ENCODE peak calls at places on chromosomes 13 and 19, in five cellular contexts. A is IMR-90, E is colonic mucosa, I is neural crest cell, H is adrenal gland. U is an unnamed sample.
A peak's percentile ranks its signal among the peaks of the same experiment; 100 is the strongest.

GRCh38 chr13:43464578-43465264 is 322.1 kb downstream of the ENOX1 start:
- DNase-seq in A (no peak), E (no peak), I (no peak), H (no peak), U (no peak)

GRCh38 chr13:38346764-38347163 is 2.9 kb upstream of the UFM1 start:
- DNase-seq in A (no peak), E (no peak), I (no peak), H (no peak), U (no peak)

GRCh38 chr13:30551194-30551593 is 66.5 kb upstream of the USPL1 start:
- DNase-seq in A (peak; percentile 43), E (no peak), I (no peak), H (peak; percentile 10), U (no peak)

GRCh38 chr13:107211073-107211472 is 643.1 kb upstream of the ARGLU1 start:
- DNase-seq in A (peak; percentile 97), E (peak; percentile 80), I (peak; percentile 79), H (peak; percentile 78), U (peak; percentile 85)

GRCh38 chr13:105462981-105463380 is 1072.5 kb downstream of the EFNB2 start:
- DNase-seq in A (peak; percentile 62), E (no peak), I (no peak), H (no peak), U (no peak)

GRCh38 chr19:41616785-41617621 is 9.9 kb downstream of the CEACAM4 start:
- DNase-seq in A (peak; percentile 10), E (no peak), I (no peak), H (no peak), U (no peak)

GRCh38 chr19:52007436-52007804 is 591 bp downstream of the ZNF615 start:
- DNase-seq in A (no peak), E (no peak), I (peak; percentile 3), H (no peak), U (peak; percentile 12)

GRCh38 chr19:18921593-18921992 is 2.1 kb downstream of the DDX49 start:
- DNase-seq in A (no peak), E (no peak), I (no peak), H (no peak), U (no peak)

GRCh38 chr13:98532254-98532653 is 44.7 kb downstream of the STK24 start:
- DNase-seq in A (no peak), E (no peak), I (no peak), H (no peak), U (no peak)

GRCh38 chr13:36818483-36819063 is 449 bp upstream of the RFXAP start:
- DNase-seq in A (no peak), E (no peak), I (no peak), H (no peak), U (no peak)

GRCh38 chr13:36817996-36818395 is 1.0 kb upstream of the RFXAP start:
- DNase-seq in A (no peak), E (no peak), I (no peak), H (no peak), U (no peak)

GRCh38 chr13:36813226-36813625 is 5.8 kb upstream of the RFXAP start:
- DNase-seq in A (no peak), E (no peak), I (no peak), H (no peak), U (no peak)

GRCh38 chr13:36814465-36814864 is 4.6 kb upstream of the RFXAP start:
- DNase-seq in A (no peak), E (peak; percentile 27), I (no peak), H (peak; percentile 13), U (no peak)

GRCh38 chr13:36815069-36815468 is 4.0 kb upstream of the RFXAP start:
- DNase-seq in A (no peak), E (no peak), I (no peak), H (no peak), U (peak; percentile 26)
- TF ChIP-seq CTCF in A (peak; percentile 29), E (peak; percentile 12), I (peak; percentile 51), H (no peak), U (peak; percentile 63)

DNA sequence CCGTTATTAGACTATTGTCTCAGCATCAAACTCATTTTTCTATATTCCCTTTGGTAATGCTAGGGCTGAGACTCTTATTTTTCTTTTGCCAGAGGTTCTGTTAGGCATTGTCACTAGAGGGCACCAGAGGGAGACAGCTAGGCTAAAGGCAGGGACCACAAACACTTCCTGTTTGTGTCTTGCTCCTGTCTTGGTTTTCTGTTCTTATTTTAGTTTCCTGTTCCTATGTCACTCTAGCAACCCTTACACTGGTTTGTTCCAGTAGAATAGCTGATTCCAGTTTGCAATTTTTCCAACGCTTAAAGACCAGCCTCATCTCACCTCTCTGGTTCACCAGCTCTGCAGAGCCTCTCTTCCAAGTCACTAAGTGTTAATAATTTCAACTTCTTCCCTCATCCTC is 772.0 kb downstream of the DIAPH3 start:
- DNase-seq in A (peak; percentile 74), E (peak; percentile 67), I (peak; percentile 58), H (peak; percentile 73), U (peak; percentile 73)
- TF ChIP-seq CTCF in A (peak; percentile 87), E (peak; percentile 72), I (peak; percentile 85), H (peak; percentile 69), U (peak; percentile 97)

DNA sequence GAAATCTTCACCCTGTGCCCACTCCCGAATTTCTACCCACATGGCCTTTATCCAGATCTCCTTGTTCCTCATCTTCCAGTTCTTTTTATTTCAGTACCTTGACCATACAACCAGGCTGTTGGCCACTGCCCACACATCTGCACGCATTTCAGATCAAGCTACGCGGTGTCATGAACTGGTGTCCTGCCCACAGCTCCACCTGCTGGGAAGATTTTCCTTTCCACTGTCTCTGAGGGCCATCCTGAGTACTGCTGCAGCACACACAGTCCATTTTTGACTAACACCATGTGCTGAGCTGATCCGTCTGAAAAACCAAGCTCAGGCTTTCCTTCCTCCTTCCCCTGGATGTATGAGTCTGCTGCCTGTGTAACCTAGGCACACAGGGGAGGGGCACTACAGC is 71.8 kb downstream of the WASF3 start:
- DNase-seq in A (no peak), E (no peak), I (no peak), H (peak; percentile 10), U (peak; percentile 21)
- TF ChIP-seq CTCF in A (no peak), E (no peak), I (no peak), H (no peak), U (peak; percentile 41)

DNA sequence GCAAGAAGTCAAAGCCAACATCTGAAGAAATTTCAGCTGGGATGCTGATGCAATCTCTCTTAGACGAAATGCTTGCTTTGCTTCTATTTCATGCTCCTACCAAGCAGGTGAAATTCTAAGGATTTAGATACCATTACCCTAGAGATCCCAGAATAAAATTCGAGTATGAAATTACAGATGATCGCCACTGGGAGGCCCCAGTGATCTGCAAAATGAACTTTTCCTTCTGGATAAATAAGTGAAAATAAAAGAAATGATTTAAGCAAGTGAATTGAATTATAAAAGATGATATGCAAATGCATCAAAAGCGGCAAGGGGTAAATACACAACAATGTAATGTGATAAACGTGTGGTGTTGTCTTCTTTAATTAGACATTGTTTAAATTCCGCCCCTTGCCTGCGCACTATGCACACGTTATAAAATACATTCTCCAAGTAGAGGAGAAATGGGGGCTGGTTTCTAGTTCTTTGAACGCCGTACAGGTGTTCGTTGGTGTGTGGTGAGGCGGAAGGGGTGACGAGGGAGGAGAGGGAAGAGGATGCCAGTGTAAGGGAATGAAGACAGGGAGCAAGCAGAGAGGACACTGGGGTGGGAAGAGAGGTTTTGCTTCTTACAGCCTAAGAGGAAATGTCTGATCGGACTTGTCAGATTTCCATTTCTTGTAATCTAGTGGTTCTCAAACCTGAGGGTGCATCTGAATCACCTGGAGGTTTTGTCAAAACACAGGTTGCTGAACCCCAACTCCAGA is 58.0 kb downstream of the ERCC5 start:
- DNase-seq in A (peak; percentile 18), E (no peak), I (peak; percentile 6), H (no peak), U (no peak)
- TF ChIP-seq CTCF in A (peak; percentile 56), E (no peak), I (peak; percentile 72), H (peak; percentile 10), U (peak; percentile 55)